ENCODE peak calls at places on chromosomes 16 and 17, in nine cellular contexts. E, J, K, W, Y, B, D, S and U are unnamed samples.

GRCh38 chr16:24983521-24983920 is 31.6 kb downstream of the ARHGAP17 start:
- DNase-seq in D (peak), B (no peak), J (peak), E (peak), W (no peak), K (no peak), Y (no peak), S (no peak), U (no peak)

GRCh38 chr17:35738519-35739133 is 7.2 kb downstream of the RASL10B start:
- DNase-seq in B (no peak), W (no peak), D (no peak), E (no peak), Y (no peak), J (no peak), S (no peak), K (no peak), U (no peak)

GRCh38 chr16:72066747-72067146 is 3.7 kb downstream of the HPR start:
- DNase-seq in S (no peak), Y (peak), E (no peak), K (no peak), B (peak), D (peak), J (peak), W (no peak), U (no peak)

GRCh38 chr17:79574108-79574507 is 36.7 kb downstream of the RBFOX3 start:
- DNase-seq in E (no peak), W (no peak), Y (no peak), J (no peak), S (no peak), K (no peak), B (no peak), D (no peak), U (no peak)

GRCh38 chr16:11278681-11279628 is 2.2 kb downstream of the PRM1 start:
- DNase-seq in Y (no peak), B (no peak), S (no peak), E (no peak), D (no peak), K (no peak), J (no peak), W (no peak), U (no peak)

GRCh38 chr16:2769100-2769529 is 8.0 kb downstream of the ELOB start:
- DNase-seq in D (no peak), S (no peak), E (no peak), K (no peak), W (peak), Y (no peak), B (no peak), J (no peak), U (no peak)

GRCh38 chr16:56793504-56793903 is 63.6 kb downstream of the NUP93 start:
- DNase-seq in W (no peak), K (no peak), J (peak), B (peak), Y (peak), S (no peak), E (no peak), D (peak), U (no peak)

GRCh38 chr17:57519199-57519598 is 225.9 kb downstream of the CCDC182 start:
- DNase-seq in B (no peak), S (no peak), E (no peak), Y (peak), K (no peak), D (no peak), J (no peak), W (no peak), U (peak)

GRCh38 chr16:49838639-49839461 is 17.1 kb downstream of the ZNF423 start:
- DNase-seq in W (no peak), E (no peak), D (no peak), S (no peak), Y (no peak), B (no peak), J (no peak), K (no peak), U (no peak)
- H3K4me3 ChIP-seq in W (no peak), E (peak), D (no peak), S (peak), Y (no peak), B (no peak), J (no peak), K (no peak), U (no peak)

GRCh38 chr17:62689441-62690167 is 62.1 kb downstream of the MRC2 start:
- DNase-seq in J (no peak), S (no peak), D (no peak), Y (no peak), W (no peak), K (no peak), B (no peak), E (no peak), U (no peak)

GRCh38 chr17:62693616-62694415 is 66.3 kb downstream of the MRC2 start:
- DNase-seq in K (no peak), W (no peak), D (no peak), B (no peak), Y (no peak), S (no peak), E (no peak), J (no peak), U (no peak)

GRCh38 chr17:62692159-62692651 is 64.7 kb downstream of the MRC2 start:
- DNase-seq in B (no peak), W (no peak), D (no peak), J (no peak), K (no peak), S (no peak), Y (no peak), E (no peak), U (no peak)

GRCh38 chr17:62690168-62690897 is 62.9 kb downstream of the MRC2 start:
- DNase-seq in J (no peak), K (no peak), Y (no peak), B (no peak), D (no peak), W (no peak), S (no peak), E (no peak), U (no peak)

DNA sequence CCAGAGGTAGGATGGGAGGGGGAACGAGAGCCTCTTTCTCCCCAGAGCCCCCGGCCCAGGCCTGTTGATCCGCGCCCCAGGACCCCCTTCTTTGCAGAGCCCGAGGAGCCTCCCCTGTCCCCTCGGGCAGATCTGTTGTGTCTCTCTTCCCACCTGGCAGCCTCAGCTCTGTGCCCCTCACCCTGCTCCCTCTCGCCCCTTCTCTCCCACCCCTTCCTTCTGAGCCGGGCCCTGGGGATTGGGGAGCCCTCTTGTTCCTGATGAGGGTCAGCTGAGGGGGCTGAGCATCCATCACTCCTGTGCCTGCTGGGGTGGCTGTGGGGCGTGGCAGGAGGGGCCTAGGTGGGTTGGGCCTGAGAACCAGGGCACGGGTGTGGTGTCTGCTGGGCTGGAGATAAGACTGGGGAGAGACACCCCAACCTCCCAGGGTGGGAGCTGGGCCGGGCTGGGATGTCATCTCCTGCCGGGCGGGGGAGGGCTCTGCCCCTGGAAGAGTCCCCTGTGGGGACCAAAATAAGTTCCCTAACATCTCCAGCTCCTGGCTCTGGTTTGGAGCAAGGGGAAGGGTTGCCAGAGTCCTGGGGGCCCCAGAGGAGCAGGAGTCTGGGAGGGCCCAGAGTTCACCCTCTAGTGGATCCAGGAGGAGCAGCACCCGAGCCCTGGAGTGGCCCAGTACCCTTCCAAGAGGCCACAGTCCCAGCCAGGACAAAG is 65.4 kb downstream of the MRC2 start:
- DNase-seq in Y (no peak), J (peak), E (no peak), K (no peak), S (no peak), W (no peak), B (peak), D (peak), U (no peak)
- TF ChIP-seq CTCF in Y (peak), J (peak), E (peak), K (peak), S (peak), W (peak), B (peak), D (peak), U (peak)

GRCh38 chr16:48608452-48608851 is 1.5 kb downstream of the N4BP1 start:
- DNase-seq in K (no peak), D (no peak), Y (no peak), W (no peak), J (no peak), B (peak), S (no peak), E (no peak), U (no peak)
- H3K4me3 ChIP-seq in K (peak), D (peak), Y (peak), W (peak), J (peak), B (peak), S (peak), E (peak), U (peak)

GRCh38 chr17:74380086-74380958 is 13.0 kb downstream of the GPR142 start:
- DNase-seq in K (no peak), B (no peak), W (no peak), J (no peak), D (no peak), S (peak), E (no peak), Y (no peak), U (no peak)
- TF ChIP-seq CTCF in K (no peak), B (no peak), W (no peak), J (no peak), D (no peak), S (peak), E (no peak), Y (no peak), U (no peak)

DNA sequence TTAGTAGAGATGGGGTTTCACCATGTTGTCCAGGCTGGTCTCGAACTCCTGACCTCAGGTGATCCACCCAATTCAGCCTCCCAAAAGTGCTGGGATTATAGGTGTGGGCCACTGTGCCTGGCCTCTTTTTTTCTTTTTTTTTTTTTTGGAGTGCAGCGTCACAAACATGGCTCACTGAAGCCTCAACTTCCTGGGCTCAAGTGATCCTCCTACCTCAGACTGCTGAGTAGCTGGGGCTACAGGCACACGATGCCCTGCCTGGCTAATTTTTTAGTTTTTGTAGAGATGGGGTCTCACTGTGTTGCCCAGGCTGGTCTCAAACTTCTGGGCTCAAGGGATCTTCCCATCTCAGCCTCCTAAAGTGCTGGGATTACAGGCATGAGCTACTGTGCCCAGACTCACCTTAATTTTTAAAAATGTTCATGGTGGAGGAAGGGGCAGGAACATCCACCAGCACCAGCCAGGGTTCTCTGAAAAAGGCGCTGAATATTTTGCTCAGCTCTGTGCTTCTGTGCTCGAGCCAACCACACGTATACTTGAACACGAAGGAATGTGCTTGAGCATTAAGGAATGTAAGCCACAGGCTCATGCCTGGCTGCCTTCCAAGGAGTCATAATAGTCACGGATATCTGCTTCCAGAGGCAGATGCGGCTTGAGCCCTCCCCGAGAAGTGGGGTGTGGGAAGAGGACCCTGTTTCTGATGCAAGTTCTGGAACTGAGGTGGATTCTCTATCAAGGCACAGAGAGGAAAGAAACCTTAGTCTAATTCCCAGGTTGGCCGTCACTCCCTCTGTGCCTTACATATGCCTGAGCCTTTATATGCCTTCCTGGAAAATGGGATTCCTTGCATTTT is 65.5 kb upstream of the CREBBP start:
- DNase-seq in K (peak), E (no peak), S (peak), W (peak), J (peak), B (no peak), Y (peak), D (peak), U (peak)
- H3K4me3 ChIP-seq in K (no peak), E (no peak), S (no peak), W (no peak), J (no peak), B (no peak), Y (no peak), D (no peak), U (no peak)

GRCh38 chr17:75855310-75856061 is at the start of gene WBP2:
- DNase-seq in J (peak), E (peak), D (peak), B (peak), W (peak), Y (peak), K (peak), S (peak), U (peak)
- TF ChIP-seq CTCF in J (no peak), E (peak), D (no peak), B (peak), W (peak), Y (peak), K (peak), S (peak), U (peak)

GRCh38 chr17:7020894-7021664 is 1.8 kb upstream of the BCL6B start:
- DNase-seq in D (no peak), W (no peak), S (no peak), K (no peak), Y (no peak), E (no peak), J (no peak), B (no peak), U (no peak)

GRCh38 chr17:7018331-7018964 is 4.4 kb upstream of the BCL6B start:
- DNase-seq in D (no peak), E (peak), Y (no peak), B (no peak), J (no peak), W (no peak), K (no peak), S (no peak), U (no peak)

GRCh38 chr17:7017827-7018200 is 5.0 kb upstream of the BCL6B start:
- DNase-seq in E (no peak), S (no peak), K (no peak), Y (no peak), D (no peak), W (no peak), B (no peak), J (no peak), U (no peak)

GRCh38 chr17:7019839-7020519 is 2.9 kb upstream of the BCL6B start:
- DNase-seq in J (peak), W (peak), Y (peak), B (no peak), E (peak), S (no peak), D (peak), K (no peak), U (no peak)

GRCh38 chr17:7019406-7019805 is 3.4 kb upstream of the BCL6B start:
- DNase-seq in K (no peak), D (no peak), J (no peak), S (no peak), B (no peak), E (no peak), W (no peak), Y (no peak), U (no peak)
- H3K4me3 ChIP-seq in K (peak), D (peak), J (no peak), S (peak), B (no peak), E (peak), W (peak), Y (no peak), U (no peak)

GRCh38 chr17:73420897-73421296 is 109.1 kb upstream of the CDC42EP4 start:
- DNase-seq in B (peak), S (no peak), K (no peak), D (no peak), W (no peak), E (no peak), Y (peak), J (peak), U (no peak)
- TF ChIP-seq CTCF in B (peak), S (no peak), K (peak), D (peak), W (no peak), E (no peak), Y (peak), J (peak), U (peak)

GRCh38 chr17:7839890-7840260 is 5.9 kb downstream of the KDM6B start:
- DNase-seq in W (no peak), Y (peak), K (no peak), J (no peak), E (no peak), S (no peak), B (peak), D (peak), U (no peak)
- H3K4me3 ChIP-seq in W (no peak), Y (no peak), K (no peak), J (no peak), E (no peak), S (no peak), B (no peak), D (no peak), U (no peak)